ENCODE peak calls at places on chromosomes 6 and 20, in seven cellular contexts. One of them, this sample, is unnamed.

GRCh38 chr6:158284340-158285210 is 27.7 kb upstream of the TULP4 start:
- DNase-seq in sigmoid colon: no peak
- DNase-seq in adrenal gland: no peak
- DNase-seq in IMR-90: peak
- DNase-seq in NB4: peak
- DNase-seq in spleen: no peak
- DNase-seq in breast epithelium: no peak
- DNase-seq in this sample: peak

GRCh38 chr6:48986803-48987202 is 476.2 kb downstream of the MMUT start:
- DNase-seq in adrenal gland: no peak
- DNase-seq in spleen: no peak
- DNase-seq in NB4: no peak
- DNase-seq in breast epithelium: no peak
- DNase-seq in IMR-90: no peak
- DNase-seq in sigmoid colon: no peak
- DNase-seq in this sample: no peak

GRCh38 chr6:100479180-100480035 is 14.7 kb upstream of the SIM1 start:
- DNase-seq in sigmoid colon: no peak
- DNase-seq in NB4: peak
- DNase-seq in spleen: no peak
- DNase-seq in adrenal gland: no peak
- DNase-seq in IMR-90: peak
- DNase-seq in breast epithelium: no peak
- DNase-seq in this sample: no peak

GRCh38 chr6:44040786-44041185 is 86.5 kb downstream of the MRPL14 start:
- DNase-seq in sigmoid colon: peak
- DNase-seq in breast epithelium: no peak
- DNase-seq in adrenal gland: no peak
- DNase-seq in NB4: no peak
- DNase-seq in IMR-90: no peak
- DNase-seq in spleen: peak
- DNase-seq in this sample: no peak

GRCh38 chr20:12345978-12346377 is 428.3 kb downstream of the BTBD3 start:
- DNase-seq in adrenal gland: no peak
- DNase-seq in NB4: no peak
- DNase-seq in spleen: no peak
- DNase-seq in sigmoid colon: no peak
- DNase-seq in IMR-90: no peak
- DNase-seq in breast epithelium: no peak
- DNase-seq in this sample: no peak

GRCh38 chr6:1749041-1749440 is 139.3 kb downstream of the FOXC1 start:
- DNase-seq in IMR-90: no peak
- DNase-seq in sigmoid colon: no peak
- DNase-seq in breast epithelium: no peak
- DNase-seq in adrenal gland: no peak
- DNase-seq in NB4: no peak
- DNase-seq in spleen: no peak
- DNase-seq in this sample: no peak

GRCh38 chr6:51983564-51983963 is 103.8 kb downstream of the PKHD1 start:
- DNase-seq in breast epithelium: no peak
- DNase-seq in NB4: no peak
- DNase-seq in adrenal gland: no peak
- DNase-seq in spleen: no peak
- DNase-seq in IMR-90: no peak
- DNase-seq in sigmoid colon: no peak
- DNase-seq in this sample: no peak

GRCh38 chr6:89368107-89368506 is 15.6 kb upstream of the UBE2J1 start:
- DNase-seq in sigmoid colon: peak
- DNase-seq in adrenal gland: peak
- DNase-seq in NB4: peak
- DNase-seq in breast epithelium: no peak
- DNase-seq in IMR-90: peak
- DNase-seq in spleen: no peak
- DNase-seq in this sample: no peak

GRCh38 chr6:167660944-167661343 is 165.8 kb upstream of the AFDN start:
- DNase-seq in adrenal gland: no peak
- DNase-seq in sigmoid colon: no peak
- DNase-seq in breast epithelium: no peak
- DNase-seq in IMR-90: no peak
- DNase-seq in NB4: no peak
- DNase-seq in spleen: peak
- DNase-seq in this sample: no peak

GRCh38 chr6:56314683-56315523 is 67.5 kb upstream of the COL21A1 start:
- DNase-seq in spleen: no peak
- DNase-seq in IMR-90: peak
- DNase-seq in NB4: peak
- DNase-seq in sigmoid colon: no peak
- DNase-seq in breast epithelium: no peak
- DNase-seq in adrenal gland: peak
- DNase-seq in this sample: no peak

GRCh38 chr6:10418862-10419748 is 4.2 kb upstream of the TFAP2A start:
- DNase-seq in adrenal gland: no peak
- DNase-seq in NB4: peak
- DNase-seq in sigmoid colon: no peak
- DNase-seq in spleen: no peak
- DNase-seq in IMR-90: peak
- DNase-seq in breast epithelium: peak
- DNase-seq in this sample: peak

GRCh38 chr6:157305676-157306653 is 17.4 kb downstream of the TMEM242 start:
- DNase-seq in spleen: no peak
- DNase-seq in sigmoid colon: no peak
- DNase-seq in breast epithelium: no peak
- DNase-seq in adrenal gland: no peak
- DNase-seq in NB4: no peak
- DNase-seq in IMR-90: no peak
- DNase-seq in this sample: no peak

GRCh38 chr20:57589728-57590484 is 29.0 kb downstream of the PCK1 start:
- DNase-seq in adrenal gland: no peak
- DNase-seq in sigmoid colon: peak
- DNase-seq in breast epithelium: no peak
- DNase-seq in IMR-90: no peak
- DNase-seq in NB4: no peak
- DNase-seq in spleen: peak
- DNase-seq in this sample: no peak

GRCh38 chr20:1793821-1794220 is 101.4 kb upstream of the SIRPA start:
- DNase-seq in IMR-90: no peak
- DNase-seq in spleen: no peak
- DNase-seq in breast epithelium: no peak
- DNase-seq in adrenal gland: no peak
- DNase-seq in sigmoid colon: no peak
- DNase-seq in NB4: no peak
- DNase-seq in this sample: no peak

GRCh38 chr6:63543001-63543400 is 29.3 kb upstream of the LOC128125822 start:
- DNase-seq in spleen: no peak
- DNase-seq in sigmoid colon: no peak
- DNase-seq in NB4: no peak
- DNase-seq in breast epithelium: no peak
- DNase-seq in adrenal gland: no peak
- DNase-seq in IMR-90: no peak
- DNase-seq in this sample: no peak

GRCh38 chr6:2764610-2765165 is 505 bp upstream of the WRNIP1 start:
- DNase-seq in breast epithelium: no peak
- DNase-seq in adrenal gland: peak
- DNase-seq in IMR-90: peak
- DNase-seq in NB4: peak
- DNase-seq in spleen: peak
- DNase-seq in sigmoid colon: peak
- DNase-seq in this sample: peak
- TF ChIP-seq POLR2A in breast epithelium: no peak
- TF ChIP-seq POLR2A in adrenal gland: peak
- TF ChIP-seq POLR2A in IMR-90: peak
- TF ChIP-seq POLR2A in NB4: peak
- TF ChIP-seq POLR2A in spleen: no peak
- TF ChIP-seq POLR2A in sigmoid colon: no peak
- TF ChIP-seq POLR2A in this sample: no peak

DNA sequence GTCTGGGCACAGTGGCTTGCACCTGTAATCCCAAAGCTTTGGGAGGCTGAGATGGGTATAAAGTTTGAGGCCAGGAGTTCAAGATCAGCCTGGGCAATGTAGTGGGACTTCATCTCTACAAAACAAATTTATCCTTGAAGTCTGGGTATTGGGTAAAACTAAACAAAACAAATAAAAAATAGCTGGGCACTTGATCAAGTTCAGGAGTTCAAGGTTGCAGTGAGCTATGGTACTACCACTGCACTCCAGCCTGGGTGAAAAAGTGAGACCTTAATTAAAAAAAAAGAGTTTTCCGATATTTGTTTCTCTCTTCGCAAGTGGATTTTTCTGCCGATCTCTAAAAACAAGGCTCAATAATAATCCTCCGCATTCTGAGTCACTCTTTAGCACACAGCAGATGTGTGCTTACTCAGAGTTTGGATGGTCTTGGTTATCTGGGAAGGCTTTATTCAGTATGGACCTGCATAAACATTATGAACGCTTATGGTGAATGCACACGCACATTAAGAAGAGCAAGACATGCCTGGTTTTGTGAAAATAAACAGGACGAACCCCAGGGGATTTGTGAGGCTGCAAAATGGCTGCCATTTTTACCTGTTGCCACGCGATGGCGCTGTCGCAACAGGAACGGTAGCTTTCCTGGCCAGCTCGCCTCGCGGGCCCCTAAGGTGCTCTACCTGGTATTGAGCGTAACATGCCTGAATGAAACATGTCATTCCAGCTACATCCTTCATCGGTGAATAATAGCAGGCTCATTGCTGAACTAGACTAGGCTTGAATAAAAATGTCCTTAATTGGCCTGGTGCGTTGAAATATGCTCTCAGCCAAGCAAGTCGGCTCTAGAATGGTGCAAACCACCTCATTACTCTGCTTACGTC is 6.0 kb downstream of the OPN5 start:
- DNase-seq in NB4: peak
- DNase-seq in IMR-90: peak
- DNase-seq in adrenal gland: peak
- DNase-seq in breast epithelium: peak
- DNase-seq in spleen: peak
- DNase-seq in sigmoid colon: peak
- DNase-seq in this sample: peak
- H3K4me3 ChIP-seq in NB4: no peak
- H3K4me3 ChIP-seq in IMR-90: no peak
- H3K4me3 ChIP-seq in adrenal gland: no peak
- H3K4me3 ChIP-seq in breast epithelium: no peak
- H3K4me3 ChIP-seq in spleen: no peak
- H3K4me3 ChIP-seq in sigmoid colon: no peak
- H3K4me3 ChIP-seq in this sample: no peak

DNA sequence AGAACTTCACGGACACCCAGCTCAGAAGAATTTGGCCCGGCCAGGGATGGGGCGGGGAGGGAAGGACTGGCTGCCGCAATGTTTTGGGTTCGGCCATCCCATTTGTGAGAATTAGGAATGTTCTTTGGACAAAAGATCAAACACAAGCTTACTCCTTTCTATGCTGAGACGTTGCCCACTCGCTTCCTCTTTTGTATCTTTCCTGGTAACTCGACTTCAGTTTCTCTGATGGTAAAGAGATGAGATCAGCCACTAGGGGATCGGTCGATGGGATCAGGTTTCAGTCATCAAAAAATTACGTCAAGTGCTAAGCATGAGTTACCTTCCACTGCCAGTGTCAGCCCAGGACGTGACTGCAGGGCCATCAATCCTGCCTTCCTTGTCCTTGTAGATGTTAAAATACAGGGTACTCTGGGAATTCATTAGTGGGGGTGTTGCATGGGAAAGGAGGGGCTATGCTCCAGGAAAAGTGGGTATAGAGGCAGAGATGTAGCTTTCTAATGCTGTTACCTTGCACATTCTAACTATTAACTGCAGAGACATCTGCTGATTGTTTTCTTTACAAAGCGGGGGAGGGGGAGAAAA is 190.2 kb downstream of the TSHZ2 start:
- DNase-seq in spleen: no peak
- DNase-seq in IMR-90: peak
- DNase-seq in sigmoid colon: peak
- DNase-seq in NB4: peak
- DNase-seq in breast epithelium: no peak
- DNase-seq in adrenal gland: peak
- DNase-seq in this sample: peak
- TF ChIP-seq CTCF in spleen: no peak
- TF ChIP-seq CTCF in IMR-90: peak
- TF ChIP-seq CTCF in sigmoid colon: no peak
- TF ChIP-seq CTCF in NB4: peak
- TF ChIP-seq CTCF in breast epithelium: peak
- TF ChIP-seq CTCF in adrenal gland: peak
- TF ChIP-seq CTCF in this sample: no peak

GRCh38 chr6:32176476-32177181 is 745 bp upstream of the AGPAT1 start:
- DNase-seq in sigmoid colon: no peak
- DNase-seq in spleen: no peak
- DNase-seq in IMR-90: peak
- DNase-seq in NB4: no peak
- DNase-seq in breast epithelium: no peak
- DNase-seq in adrenal gland: no peak
- DNase-seq in this sample: no peak

GRCh38 chr6:32174416-32174815 is 1.5 kb downstream of the AGPAT1 start:
- DNase-seq in spleen: no peak
- DNase-seq in IMR-90: no peak
- DNase-seq in sigmoid colon: no peak
- DNase-seq in breast epithelium: no peak
- DNase-seq in NB4: no peak
- DNase-seq in adrenal gland: no peak
- DNase-seq in this sample: no peak

GRCh38 chr6:32175322-32175710 is 568 bp downstream of the AGPAT1 start:
- DNase-seq in sigmoid colon: no peak
- DNase-seq in breast epithelium: no peak
- DNase-seq in NB4: no peak
- DNase-seq in IMR-90: no peak
- DNase-seq in adrenal gland: no peak
- DNase-seq in spleen: no peak
- DNase-seq in this sample: no peak

GRCh38 chr6:32177182-32177787 is 920 bp upstream of the RNF5 start:
- DNase-seq in IMR-90: no peak
- DNase-seq in spleen: no peak
- DNase-seq in NB4: peak
- DNase-seq in breast epithelium: no peak
- DNase-seq in sigmoid colon: peak
- DNase-seq in adrenal gland: no peak
- DNase-seq in this sample: no peak

GRCh38 chr6:32175711-32176475 is at the start of gene AGPAT1:
- DNase-seq in spleen: peak
- DNase-seq in IMR-90: peak
- DNase-seq in breast epithelium: peak
- DNase-seq in NB4: peak
- DNase-seq in adrenal gland: peak
- DNase-seq in sigmoid colon: peak
- DNase-seq in this sample: peak
- TF ChIP-seq POLR2A in spleen: peak
- TF ChIP-seq POLR2A in IMR-90: no peak
- TF ChIP-seq POLR2A in breast epithelium: peak
- TF ChIP-seq POLR2A in NB4: peak
- TF ChIP-seq POLR2A in adrenal gland: no peak
- TF ChIP-seq POLR2A in sigmoid colon: peak
- TF ChIP-seq POLR2A in this sample: peak

This sample was measured in prostate gland.